ENCODE peak calls at places on chromosomes 7 and 10, in ten cellular contexts. F is mammary epithelial cell, I is H1, X is OCI-LY7, D is neuronal stem cell, A is HCT116, V is PC-3, U is GM23248, N is hepatocyte, E is Karpas-422. G is an unnamed sample.
A peak's percentile ranks its signal among the peaks of the same experiment; 100 is the strongest.

GRCh38 chr7:148697950-148698396 is 730 bp upstream of the CUL1 start:
- DNase-seq in F (no peak), I (no peak), X (no peak), D (no peak), A (no peak), V (peak; percentile 12), U (peak; percentile 38), N (no peak), E (peak; percentile 66), G (no peak)

GRCh38 chr10:73205121-73205520 is 37.2 kb downstream of the FAM149B1 start:
- DNase-seq in F (no peak), I (no peak), X (no peak), D (no peak), A (no peak), V (no peak), U (no peak), N (no peak), E (no peak), G (no peak)

GRCh38 chr7:3431306-3431705 is 130.3 kb downstream of the SDK1 start:
- DNase-seq in F (peak; percentile 40), I (no peak), X (no peak), D (no peak), A (no peak), V (no peak), U (no peak), N (no peak), E (peak; percentile 11), G (no peak)

GRCh38 chr7:151077705-151078232 is 2.8 kb downstream of the FASTK start:
- DNase-seq in F (no peak), I (no peak), X (no peak), D (no peak), A (no peak), V (no peak), U (peak; percentile 64), N (no peak), E (no peak), G (no peak)

GRCh38 chr10:22410846-22411245 is 65.5 kb downstream of the SPAG6 start:
- DNase-seq in F (no peak), I (no peak), X (no peak), D (no peak), A (no peak), V (no peak), U (no peak), N (no peak), E (no peak), G (no peak)

GRCh38 chr10:87991946-87992345 is 128.5 kb downstream of the PTEN start:
- DNase-seq in F (no peak), I (no peak), X (no peak), D (no peak), A (no peak), V (no peak), U (no peak), N (no peak), E (no peak), G (no peak)

GRCh38 chr7:43196379-43196778 is 83.9 kb downstream of the HECW1 start:
- DNase-seq in F (no peak), I (no peak), X (no peak), D (no peak), A (no peak), V (no peak), U (peak; percentile 70), N (no peak), E (no peak), G (no peak)

GRCh38 chr10:29105516-29106215 is 183.2 kb upstream of the LYZL1 start:
- DNase-seq in F (peak; percentile 10), I (no peak), X (no peak), D (no peak), A (no peak), V (peak; percentile 84), U (peak; percentile 17), N (peak; percentile 40), E (no peak), G (no peak)

GRCh38 chr10:84191106-84191505 is 3.2 kb upstream of the CDHR1 start:
- DNase-seq in F (no peak), I (no peak), X (no peak), D (no peak), A (no peak), V (no peak), U (no peak), N (no peak), E (no peak), G (no peak)

DNA sequence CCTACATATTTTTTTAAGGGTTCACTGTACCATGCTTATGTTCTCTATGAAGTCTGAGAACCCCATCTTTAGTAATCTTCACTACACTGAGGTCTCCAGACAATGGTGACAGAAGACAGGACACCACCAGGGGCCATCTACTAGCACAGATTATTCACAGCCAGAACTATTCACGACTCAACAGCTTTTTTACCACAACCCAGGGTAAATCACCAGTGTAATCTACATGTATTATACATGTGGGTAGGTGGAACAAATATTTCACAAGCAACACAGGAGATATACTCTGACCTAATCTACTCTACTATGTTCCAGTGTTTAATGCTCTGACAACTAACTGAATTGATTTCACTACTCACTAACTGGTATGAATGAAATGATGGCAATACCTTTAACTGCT is 136.1 kb downstream of the ELMO1 start:
- DNase-seq in F (no peak), I (no peak), X (no peak), D (no peak), A (no peak), V (no peak), U (no peak), N (no peak), E (no peak), G (no peak)
- H3K4me1 ChIP-seq in F (no peaks in the 10 kb centered on the region), I (no peaks in the 10 kb centered on the region), X (peaks cover 39% of the 10 kb centered on the region), D (peaks cover 5% of the 10 kb centered on the region), A (no peaks in the 10 kb centered on the region), V (no peaks in the 10 kb centered on the region), U (no peaks in the 10 kb centered on the region), N (no peaks in the 10 kb centered on the region), E (peaks cover 59% of the 10 kb centered on the region), G (no peaks in the 10 kb centered on the region)

GRCh38 chr7:146661929-146662328 is 545.3 kb downstream of the CNTNAP2 start:
- DNase-seq in F (no peak), I (no peak), X (no peak), D (no peak), A (no peak), V (no peak), U (no peak), N (no peak), E (no peak), G (no peak)
- H2AFZ ChIP-seq in F (no peak overlapping the region), I (no peak overlapping the region), X (no peak overlapping the region), D (no peak overlapping the region), A (no peak overlapping the region), V (no peak overlapping the region), U (no peak overlapping the region), N (no peak overlapping the region), E (no peak overlapping the region), G (no peak overlapping the region)

GRCh38 chr7:51249991-51250390 is 66.6 kb downstream of the COBL start:
- DNase-seq in F (no peak), I (no peak), X (no peak), D (no peak), A (no peak), V (no peak), U (no peak), N (no peak), E (no peak), G (no peak)
- H3K4me1 ChIP-seq in F (peaks cover 3% of the 10 kb centered on the region), I (no peaks in the 10 kb centered on the region), X (no peaks in the 10 kb centered on the region), D (no peaks in the 10 kb centered on the region), A (peaks cover 19% of the 10 kb centered on the region), V (peaks cover 18% of the 10 kb centered on the region), U (no peaks in the 10 kb centered on the region), N (no peaks in the 10 kb centered on the region), E (no peaks in the 10 kb centered on the region), G (no peaks in the 10 kb centered on the region)

GRCh38 chr7:106659963-106660861 is 746 bp downstream of the CCDC71L start:
- DNase-seq in F (peak; percentile 74), I (peak; percentile 92), X (peak; percentile 89), D (peak; percentile 77), A (peak; percentile 75), V (peak; percentile 79), U (peak; percentile 90), N (peak; percentile 90), E (peak; percentile 88), G (peak; percentile 94)
- H2AFZ ChIP-seq in F (peak overlapping the region; percentile 83), I (peak overlapping the region; percentile 97), X (peak overlapping the region; percentile 97), D (peak overlapping the region; percentile 87), A (peak overlapping the region; percentile 3), V (peak overlapping the region; percentile 75), U (peak overlapping the region; percentile 66), N (peak overlapping the region; percentile 96), E (peak overlapping the region; percentile 50), G (peak overlapping the region; percentile 21)

GRCh38 chr7:514242-514641 is 5.4 kb downstream of the PDGFA start:
- DNase-seq in F (no peak), I (no peak), X (no peak), D (no peak), A (no peak), V (no peak), U (no peak), N (no peak), E (no peak), G (no peak)
- H3K4me1 ChIP-seq in F (peaks cover 50% of the 10 kb centered on the region), I (peaks cover 35% of the 10 kb centered on the region), X (no peaks in the 10 kb centered on the region), D (peaks cover 18% of the 10 kb centered on the region), A (peaks cover 3% of the 10 kb centered on the region), V (no peaks in the 10 kb centered on the region), U (peaks cover 7% of the 10 kb centered on the region), N (peaks cover 17% of the 10 kb centered on the region), E (peaks cover 7% of the 10 kb centered on the region), G (no peaks in the 10 kb centered on the region)

GRCh38 chr10:110528224-110528997 is 30.7 kb downstream of the DUSP5 start:
- DNase-seq in F (no peak), I (no peak), X (peak; percentile 31), D (no peak), A (no peak), V (no peak), U (peak; percentile 60), N (no peak), E (no peak), G (no peak)

GRCh38 chr10:110530131-110530831 is 32.6 kb downstream of the DUSP5 start:
- DNase-seq in F (peak; percentile 58), I (peak; percentile 86), X (no peak), D (peak; percentile 32), A (peak; percentile 73), V (peak; percentile 61), U (peak; percentile 92), N (peak; percentile 70), E (no peak), G (peak; percentile 67)

GRCh38 chr10:110525349-110526260 is 27.9 kb downstream of the DUSP5 start:
- DNase-seq in F (peak; percentile 77), I (no peak), X (no peak), D (no peak), A (no peak), V (peak; percentile 64), U (peak; percentile 91), N (no peak), E (no peak), G (no peak)

GRCh38 chr10:110529596-110530011 is 31.9 kb downstream of the DUSP5 start:
- DNase-seq in F (no peak), I (no peak), X (peak; percentile 9), D (no peak), A (no peak), V (no peak), U (peak; percentile 56), N (no peak), E (no peak), G (no peak)

DNA sequence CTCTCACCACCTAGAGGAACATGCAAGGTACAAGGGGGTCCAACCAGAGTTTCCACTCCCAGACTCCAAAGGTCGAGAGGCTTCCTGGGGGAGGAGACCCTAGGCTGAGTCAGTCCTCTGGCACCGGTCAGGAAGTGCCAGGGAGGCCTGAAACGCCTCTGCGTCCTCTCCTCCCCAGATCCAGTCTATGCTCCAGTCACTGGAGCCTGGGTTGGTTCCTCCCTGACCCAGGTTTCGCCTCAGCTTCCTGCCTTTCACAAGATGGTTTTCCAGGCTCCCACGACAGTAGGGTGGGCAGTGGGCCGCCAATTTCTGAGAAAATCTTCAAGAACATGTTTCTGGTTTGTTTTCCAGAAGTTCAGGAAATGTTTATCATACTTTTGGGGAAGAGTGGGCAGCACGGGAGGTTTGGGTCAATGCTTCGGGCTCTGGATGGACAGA is 30.0 kb downstream of the DUSP5 start:
- DNase-seq in F (no peak), I (no peak), X (no peak), D (no peak), A (no peak), V (no peak), U (peak; percentile 59), N (no peak), E (no peak), G (no peak)
- H2AFZ ChIP-seq in F (no peak overlapping the region), I (no peak overlapping the region), X (no peak overlapping the region), D (no peak overlapping the region), A (no peak overlapping the region), V (no peak overlapping the region), U (no peak overlapping the region), N (no peak overlapping the region), E (no peak overlapping the region), G (peak overlapping the region; percentile 82)

G was measured in SK-N-SH.